ENCODE peak calls at places on chromosomes 16 and 17, in nine cellular contexts. K, Y, Q, A, D, G, H, O and W are unnamed samples.

GRCh38 chr17:48733632-48734327 is 5.2 kb upstream of the HOXB13 start:
- DNase-seq in K (no peak), Y (no peak), Q (no peak), A (no peak), D (no peak), G (no peak), H (no peak), O (no peak), W (no peak)

GRCh38 chr17:18950944-18951905 is 740 bp upstream of the SLC5A10 start:
- DNase-seq in K (peak; percentile 49), Y (no peak), Q (no peak), A (no peak), D (no peak), G (no peak), H (no peak), O (no peak), W (no peak)

GRCh38 chr17:11404431-11404830 is 163.4 kb downstream of the SHISA6 start:
- DNase-seq in K (no peak), Y (no peak), Q (no peak), A (no peak), D (no peak), G (no peak), H (no peak), O (no peak), W (no peak)

GRCh38 chr16:25897677-25898076 is 205.9 kb downstream of the HS3ST4 start:
- DNase-seq in K (no peak), Y (no peak), Q (no peak), A (no peak), D (no peak), G (no peak), H (no peak), O (no peak), W (no peak)

GRCh38 chr17:83145358-83145738 is 65.9 kb downstream of the METRNL start:
- DNase-seq in K (no peak), Y (no peak), Q (no peak), A (no peak), D (peak; percentile 15), G (no peak), H (no peak), O (no peak), W (no peak)

GRCh38 chr17:59277031-59277430 is 54.4 kb upstream of the YPEL2 start:
- DNase-seq in K (no peak), Y (no peak), Q (no peak), A (no peak), D (no peak), G (no peak), H (no peak), O (no peak), W (no peak)

GRCh38 chr17:67415291-67415690 is 38.2 kb downstream of the PITPNC1 start:
- DNase-seq in K (no peak), Y (no peak), Q (no peak), A (no peak), D (no peak), G (no peak), H (no peak), O (no peak), W (no peak)

GRCh38 chr16:3618782-3619166 is 7.4 kb upstream of the SLX4 start:
- DNase-seq in K (no peak), Y (no peak), Q (no peak), A (no peak), D (no peak), G (no peak), H (no peak), O (no peak), W (no peak)

GRCh38 chr16:55542459-55543082 is 23.9 kb upstream of the CAPNS2 start:
- DNase-seq in K (no peak), Y (peak; percentile 54), Q (no peak), A (no peak), D (no peak), G (no peak), H (no peak), O (peak; percentile 32), W (peak; percentile 77)

GRCh38 chr17:68480885-68481284 is 23.6 kb upstream of the WIPI1 start:
- DNase-seq in K (no peak), Y (no peak), Q (no peak), A (no peak), D (no peak), G (no peak), H (no peak), O (no peak), W (no peak)

GRCh38 chr16:50224297-50224696 is 42.1 kb upstream of the ADCY7 start:
- DNase-seq in K (no peak), Y (no peak), Q (no peak), A (no peak), D (no peak), G (no peak), H (no peak), O (no peak), W (no peak)

GRCh38 chr16:79348521-79349306 is 251.8 kb downstream of the MAF start:
- DNase-seq in K (no peak), Y (no peak), Q (no peak), A (no peak), D (no peak), G (no peak), H (no peak), O (no peak), W (no peak)

GRCh38 chr16:89696598-89697128 is 4.8 kb downstream of the SPATA2L start:
- DNase-seq in K (no peak), Y (peak; percentile 38), Q (no peak), A (no peak), D (no peak), G (no peak), H (peak; percentile 50), O (no peak), W (no peak)

GRCh38 chr17:47968836-47969235 is 2.1 kb upstream of the CDK5RAP3 start:
- DNase-seq in K (no peak), Y (peak; percentile 93), Q (no peak), A (no peak), D (no peak), G (no peak), H (no peak), O (no peak), W (no peak)

GRCh38 chr17:4492762-4493561 is 5.7 kb upstream of the SPNS2 start:
- DNase-seq in K (no peak), Y (peak; percentile 64), Q (peak; percentile 64), A (no peak), D (no peak), G (no peak), H (no peak), O (peak; percentile 26), W (peak; percentile 16)

GRCh38 chr17:19787733-19788357 is 39.7 kb upstream of the ALDH3A1 start:
- DNase-seq in K (no peak), Y (peak; percentile 61), Q (no peak), A (no peak), D (no peak), G (no peak), H (no peak), O (no peak), W (no peak)

GRCh38 chr17:21284319-21285163 is at the start of gene MAP2K3:
- DNase-seq in K (peak; percentile 100), Y (peak; percentile 99), Q (peak; percentile 98), A (peak; percentile 99), D (peak; percentile 99), G (peak; percentile 99), H (peak; percentile 99), O (peak; percentile 88), W (peak; percentile 97)

GRCh38 chr16:4837733-4838501 is 9.2 kb downstream of the GLYR1 start:
- DNase-seq in K (no peak), Y (no peak), Q (no peak), A (no peak), D (no peak), G (no peak), H (no peak), O (no peak), W (no peak)

GRCh38 chr16:76729525-76729924 is 452.3 kb downstream of the CNTNAP4 start:
- DNase-seq in K (no peak), Y (no peak), Q (no peak), A (no peak), D (no peak), G (no peak), H (no peak), O (no peak), W (no peak)

GRCh38 chr17:76390003-76390421 is 5.6 kb downstream of the SPHK1 start:
- DNase-seq in K (no peak), Y (no peak), Q (no peak), A (no peak), D (no peak), G (no peak), H (no peak), O (no peak), W (no peak)

GRCh38 chr16:54657058-54657708 is 273.5 kb upstream of the IRX5 start:
- DNase-seq in K (no peak), Y (no peak), Q (no peak), A (peak; percentile 28), D (no peak), G (no peak), H (no peak), O (peak; percentile 10), W (peak; percentile 84)

GRCh38 chr17:6430769-6431168 is 4.2 kb downstream of the AIPL1 start:
- DNase-seq in K (no peak), Y (no peak), Q (no peak), A (no peak), D (no peak), G (no peak), H (no peak), O (no peak), W (no peak)
- TF ChIP-seq CTCF in K (no peak), Y (peak; percentile 32), Q (no peak), A (no peak), D (no peak), G (no peak), H (peak; percentile 21), O (peak; percentile 40), W (peak; percentile 49)

GRCh38 chr16:66385415-66385814 is 18.9 kb downstream of the CDH5 start:
- DNase-seq in K (no peak), Y (no peak), Q (no peak), A (no peak), D (no peak), G (no peak), H (no peak), O (no peak), W (no peak)
- H3K4me3 ChIP-seq in K (no peak overlapping the region), Y (no peak overlapping the region), Q (no peak overlapping the region), A (no peak overlapping the region), D (no peak overlapping the region), G (no peak overlapping the region), H (no peak overlapping the region), O (no peak overlapping the region), W (no peak overlapping the region)

GRCh38 chr17:29241015-29241963 is 5.4 kb upstream of the CRYBA1 start:
- DNase-seq in K (peak; percentile 47), Y (peak; percentile 94), Q (peak; percentile 97), A (no peak), D (no peak), G (no peak), H (no peak), O (peak; percentile 88), W (peak; percentile 96)
- TF ChIP-seq CTCF in K (no peak), Y (no peak), Q (no peak), A (no peak), D (no peak), G (no peak), H (no peak), O (no peak), W (no peak)

DNA sequence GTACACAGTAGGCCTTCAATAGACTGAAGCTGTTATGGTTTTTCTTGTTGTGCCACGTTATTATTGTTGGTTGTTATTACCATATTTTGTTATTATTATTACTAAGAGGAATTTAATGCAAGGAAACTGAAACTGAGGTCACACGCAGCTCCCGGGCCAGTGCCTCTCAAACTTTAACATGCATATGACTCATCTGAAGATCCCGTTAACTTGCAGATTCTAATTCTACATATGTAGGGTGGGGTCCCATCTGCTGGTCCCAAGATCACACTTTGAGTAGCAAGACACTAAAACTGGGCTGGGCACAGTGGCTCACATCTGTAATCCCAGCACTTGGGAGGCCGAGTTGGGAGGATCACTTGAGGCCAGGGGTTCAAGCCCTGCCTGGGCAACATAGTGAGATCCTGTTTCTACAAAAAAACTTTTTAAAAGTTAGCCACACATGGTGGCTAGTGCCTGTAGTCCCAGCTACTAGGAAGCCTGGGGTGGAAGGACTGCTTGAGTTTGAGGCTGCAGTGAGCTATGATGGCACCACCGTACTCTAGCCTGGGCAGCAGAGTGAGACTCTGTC is 904 bp downstream of the ACSM5 start:
- DNase-seq in K (no peak), Y (no peak), Q (no peak), A (peak; percentile 18), D (no peak), G (no peak), H (no peak), O (no peak), W (no peak)
- H3K4me3 ChIP-seq in K (no peak overlapping the region), Y (no peak overlapping the region), Q (no peak overlapping the region), A (no peak overlapping the region), D (no peak overlapping the region), G (no peak overlapping the region), H (no peak overlapping the region), O (no peak overlapping the region), W (no peak overlapping the region)